ENCODE peak calls at places on chromosomes 5 and 9, in ten cellular contexts. B is HCT116; K is T follicular helper cell; C is LNCaP clone FGC; I is activated naive CD4-positive, alpha-beta T cell treated with anti-CD3 and anti-CD28 coated beads, Interleukin-2, amount 10 ng/mL, durations not matched to agents 7 days and 5 days; A is retina; O is activated T-cell treated with anti-CD3 and anti-CD28 coated beads, Interleukin-2, amount 50 U/mL, for 48 hours; T is nephron progenitor cell; G is nucleus accumbens; J is pulmonary artery endothelial cell. W is an unnamed sample.

GRCh38 chr5:178265746-178266145 is 33.1 kb upstream of the PHYKPL start:
- DNase-seq in K (no peak), C (no peak), B (no peak), J (no peak), G (no peak), I (no peak), O (no peak), A (no peak), T (no peak), W (no peak)

GRCh38 chr5:53291528-53291927 is 182.0 kb upstream of the MOCS2 start:
- DNase-seq in C (no peak), B (no peak), G (no peak), J (no peak), A (no peak), O (no peak), I (no peak), T (no peak), K (no peak), W (no peak)

GRCh38 chr5:157718529-157718928 is 12.7 kb upstream of the THG1L start:
- DNase-seq in O (no peak), T (no peak), I (peak), K (no peak), B (peak), A (peak), J (no peak), G (no peak), C (no peak), W (peak)

GRCh38 chr5:150021491-150022162 is 21.1 kb downstream of the HMGXB3 start:
- DNase-seq in B (peak), I (no peak), C (no peak), A (no peak), K (no peak), J (peak), T (no peak), G (no peak), O (no peak), W (no peak)

GRCh38 chr9:76592105-76593010 is 133.4 kb downstream of the GCNT1 start:
- DNase-seq in C (no peak), G (no peak), O (no peak), K (no peak), J (no peak), T (no peak), I (no peak), B (no peak), A (no peak), W (no peak)

GRCh38 chr5:167513383-167513782 is 778.1 kb upstream of the WWC1 start:
- DNase-seq in C (peak), J (no peak), K (no peak), I (no peak), A (no peak), O (no peak), G (no peak), T (no peak), B (no peak), W (peak)

GRCh38 chr5:97501965-97502305 is 318.9 kb upstream of the RIOK2 start:
- DNase-seq in A (no peak), B (no peak), G (no peak), C (no peak), K (no peak), J (no peak), T (no peak), O (no peak), I (no peak), W (no peak)

GRCh38 chr5:97694091-97694490 is 511.0 kb upstream of the RIOK2 start:
- DNase-seq in A (no peak), I (no peak), T (no peak), B (no peak), O (no peak), J (no peak), K (no peak), C (no peak), G (no peak), W (no peak)

GRCh38 chr9:89533396-89534187 is 35.7 kb upstream of the SEMA4D start:
- DNase-seq in K (no peak), O (no peak), G (no peak), I (no peak), C (no peak), J (no peak), A (peak), T (no peak), B (no peak), W (no peak)

GRCh38 chr9:119114681-119115080 is 254.6 kb downstream of the BRINP1 start:
- DNase-seq in A (no peak), K (no peak), B (no peak), T (no peak), J (no peak), C (no peak), I (no peak), G (no peak), O (no peak), W (no peak)

GRCh38 chr9:95840096-95840495 is 35.4 kb upstream of the ERCC6L2 start:
- DNase-seq in J (no peak), G (no peak), A (no peak), C (no peak), K (no peak), B (no peak), O (no peak), I (no peak), T (no peak), W (no peak)

GRCh38 chr5:1884638-1885475 is 2.1 kb upstream of the IRX4 start:
- DNase-seq in T (peak), A (peak), B (no peak), K (no peak), J (no peak), C (no peak), O (no peak), G (no peak), I (no peak), W (no peak)

GRCh38 chr9:27701664-27702063 is 128.4 kb upstream of the C9orf72 start:
- DNase-seq in I (no peak), O (no peak), B (no peak), T (no peak), A (no peak), G (no peak), K (no peak), C (no peak), J (no peak), W (no peak)

GRCh38 chr9:34984049-34984448 is 5.5 kb upstream of the DNAJB5 start:
- DNase-seq in O (no peak), K (no peak), G (no peak), A (peak), J (no peak), B (no peak), I (peak), T (peak), C (no peak), W (no peak)

GRCh38 chr5:6430418-6431028 is 18.1 kb upstream of the UBE2QL1 start:
- DNase-seq in K (no peak), O (no peak), J (no peak), A (no peak), B (no peak), C (no peak), I (no peak), T (no peak), G (no peak), W (no peak)

GRCh38 chr5:137616046-137616445 is 116.9 kb upstream of the SPOCK1 start:
- DNase-seq in K (no peak), B (no peak), G (no peak), O (no peak), A (peak), C (no peak), T (no peak), J (no peak), I (no peak), W (no peak)

GRCh38 chr9:7053903-7054302 is 296.1 kb downstream of the KDM4C start:
- DNase-seq in I (no peak), A (no peak), K (no peak), G (no peak), C (no peak), B (no peak), O (no peak), J (no peak), T (no peak), W (no peak)

GRCh38 chr5:24633705-24634325 is 11.0 kb downstream of the CDH10 start:
- DNase-seq in O (no peak), K (no peak), A (no peak), I (no peak), J (no peak), T (peak), B (peak), C (peak), G (no peak), W (peak)

GRCh38 chr5:159911349-159911748 is 4.9 kb upstream of the ADRA1B start:
- DNase-seq in C (no peak), I (no peak), K (no peak), O (no peak), A (no peak), J (no peak), T (peak), G (no peak), B (no peak), W (no peak)

GRCh38 chr5:67115804-67116203 is 80.8 kb downstream of the CD180 start:
- DNase-seq in A (no peak), K (no peak), T (no peak), J (no peak), G (no peak), I (no peak), O (no peak), B (no peak), C (no peak), W (no peak)

GRCh38 chr9:9893837-9894236 is 719.0 kb downstream of the PTPRD start:
- DNase-seq in C (no peak), K (no peak), J (no peak), I (no peak), G (no peak), A (no peak), T (no peak), B (no peak), O (no peak), W (no peak)

GRCh38 chr5:96243203-96243602 is 189.8 kb downstream of the PCSK1 start:
- DNase-seq in C (no peak), G (no peak), O (no peak), J (no peak), I (no peak), K (no peak), B (no peak), A (no peak), T (no peak), W (no peak)

GRCh38 chr9:98861881-98862501 is 54.5 kb downstream of the GALNT12 start:
- DNase-seq in C (peak), A (no peak), O (no peak), G (no peak), J (no peak), T (no peak), K (no peak), B (no peak), I (no peak), W (peak)

GRCh38 chr5:146817973-146818372 is 60.6 kb downstream of the PPP2R2B start:
- DNase-seq in K (no peak), B (no peak), C (no peak), T (no peak), A (no peak), J (no peak), O (no peak), I (no peak), G (no peak), W (no peak)

GRCh38 chr9:128706671-128707381 is 4.5 kb downstream of the PKN3 start:
- DNase-seq in C (no peak), J (no peak), K (no peak), T (no peak), B (no peak), O (no peak), G (no peak), A (no peak), I (peak), W (no peak)

GRCh38 chr5:66958984-66959641 is 237.5 kb downstream of the CD180 start:
- DNase-seq in J (no peak), A (peak), K (no peak), T (peak), G (no peak), I (no peak), B (no peak), C (no peak), O (no peak), W (peak)

GRCh38 chr9:76905661-76905983 is 292 bp downstream of the PRUNE2 start:
- DNase-seq in B (no peak), I (no peak), C (no peak), O (no peak), K (no peak), G (no peak), A (no peak), J (no peak), T (no peak), W (no peak)

GRCh38 chr5:124649548-124650501 is 96.6 kb downstream of the ZNF608 start:
- DNase-seq in B (no peak), C (no peak), K (peak), J (peak), O (peak), T (no peak), G (no peak), I (peak), A (no peak), W (no peak)

GRCh38 chr9:6757132-6757987 is at the start of gene KDM4C:
- DNase-seq in A (peak), K (peak), G (peak), B (peak), C (peak), I (peak), T (peak), J (peak), O (peak), W (peak)

GRCh38 chr5:112552791-112553190 is 133.7 kb upstream of the EPB41L4A start:
- DNase-seq in C (no peak), J (no peak), I (no peak), O (no peak), K (no peak), G (no peak), T (no peak), B (no peak), A (no peak), W (peak)

GRCh38 chr5:33235824-33236223 is 204.9 kb upstream of the TARS1 start:
- DNase-seq in G (no peak), C (no peak), J (no peak), A (no peak), T (no peak), K (no peak), B (no peak), O (no peak), I (no peak), W (no peak)

GRCh38 chr9:136855461-136856077 is 3.4 kb downstream of the MAMDC4 start:
- DNase-seq in K (no peak), O (no peak), A (no peak), G (no peak), B (no peak), I (no peak), J (no peak), C (no peak), T (no peak), W (no peak)

GRCh38 chr9:98010450-98010849 is 27.3 kb downstream of the ANP32B start:
- DNase-seq in B (no peak), G (no peak), I (no peak), A (no peak), T (no peak), C (no peak), K (no peak), J (peak), O (no peak), W (no peak)

GRCh38 chr9:14383296-14383695 is 69.4 kb upstream of the NFIB start:
- DNase-seq in I (no peak), K (no peak), C (no peak), J (peak), B (no peak), A (no peak), G (no peak), T (no peak), O (no peak), W (no peak)

GRCh38 chr9:137163805-137164204 is 6.0 kb downstream of the LRRC26 start:
- DNase-seq in T (no peak), A (no peak), J (no peak), G (no peak), K (no peak), B (no peak), O (no peak), C (no peak), I (no peak), W (no peak)

GRCh38 chr9:120593955-120594277 is 13.9 kb upstream of the CDK5RAP2 start:
- DNase-seq in K (no peak), O (no peak), I (no peak), T (no peak), A (no peak), G (no peak), J (no peak), C (no peak), B (no peak), W (no peak)

GRCh38 chr5:19910131-19910530 is 77.9 kb downstream of the CDH18 start:
- DNase-seq in O (no peak), I (no peak), A (no peak), J (no peak), T (no peak), C (no peak), K (no peak), B (no peak), G (no peak), W (no peak)

GRCh38 chr5:107476783-107477182 is 194.0 kb downstream of the EFNA5 start:
- DNase-seq in O (no peak), J (peak), G (no peak), C (no peak), T (no peak), B (no peak), I (no peak), K (no peak), A (no peak), W (no peak)

GRCh38 chr9:90933468-90933867 is 131.8 kb downstream of the SYK start:
- DNase-seq in J (no peak), B (no peak), C (no peak), A (no peak), G (no peak), T (no peak), K (no peak), O (no peak), I (no peak), W (no peak)

GRCh38 chr5:57566914-57567313 is 84.3 kb upstream of the ACTBL2 start:
- DNase-seq in K (no peak), C (no peak), O (no peak), B (no peak), T (no peak), J (no peak), G (no peak), A (no peak), I (no peak), W (no peak)

W was measured in T47D.